ENCODE peak calls at places on chromosomes 4 and X, in seven cellular contexts. K is mucosa of descending colon, U is substantia nigra, Z is spleen, S is choroid plexus epithelial cell, Y is T-helper 2 cell, X is HT1080. D is an unnamed sample.

GRCh38 chr4:110020139-110020538 is 107.5 kb downstream of the EGF start:
- DNase-seq in Y (no peak), U (no peak), S (peak), K (no peak), Z (no peak), X (no peak), D (no peak)

GRCh38 chr4:111228874-111229273 is 606.0 kb upstream of the PITX2 start:
- DNase-seq in X (peak), U (no peak), Z (no peak), S (no peak), Y (no peak), K (no peak), D (no peak)

GRCh38 chr4:6561173-6561516 is 13.8 kb upstream of the MAN2B2 start:
- DNase-seq in Z (no peak), X (no peak), Y (no peak), U (no peak), S (peak), K (no peak), D (peak)

GRCh38 chr4:119729815-119730643 is 101.4 kb upstream of the PDE5A start:
- DNase-seq in Z (no peak), X (peak), S (peak), Y (no peak), U (no peak), K (peak), D (peak)

GRCh38 chr4:123667496-123667895 is 270.9 kb downstream of the SPRY1 start:
- DNase-seq in Z (no peak), U (no peak), Y (no peak), S (no peak), X (peak), K (no peak), D (peak)

GRCh38 chrX:134694935-134695334 is 36.7 kb upstream of the PLAC1 start:
- DNase-seq in U (no peak), S (no peak), Y (no peak), K (no peak), Z (no peak), X (no peak), D (no peak)

GRCh38 chrX:102067966-102068723 is 57.3 kb upstream of the TCEAL2 start:
- DNase-seq in Z (no peak), Y (peak), S (peak), U (no peak), X (no peak), K (peak), D (no peak)

GRCh38 chr4:87216469-87216868 is 3.9 kb downstream of the KLHL8 start:
- DNase-seq in X (no peak), K (no peak), S (no peak), Z (no peak), Y (no peak), U (no peak), D (no peak)

GRCh38 chr4:186342582-186342981 is 76.6 kb downstream of the F11 start:
- DNase-seq in S (no peak), X (peak), K (no peak), Z (no peak), U (no peak), Y (no peak), D (no peak)

GRCh38 chr4:185958094-185958493 is 110.9 kb upstream of the TLR3 start:
- DNase-seq in Z (no peak), U (no peak), S (no peak), Y (no peak), X (no peak), K (no peak), D (no peak)

GRCh38 chrX:21225643-21226042 is 148.6 kb upstream of the CNKSR2 start:
- DNase-seq in Y (no peak), X (peak), K (no peak), Z (no peak), S (no peak), U (no peak), D (no peak)

GRCh38 chr4:57110635-57111546 is 706 bp upstream of the IGFBP7 start:
- DNase-seq in Y (peak), Z (peak), K (peak), S (peak), X (peak), U (no peak), D (peak)

GRCh38 chrX:150159537-150159936 is 203.6 kb upstream of the MAMLD1 start:
- DNase-seq in X (no peak), S (no peak), U (no peak), Y (no peak), K (no peak), Z (no peak), D (no peak)

GRCh38 chr4:55066018-55066417 is 59.4 kb downstream of the KDR start:
- DNase-seq in X (no peak), Z (no peak), K (no peak), S (no peak), Y (no peak), U (no peak), D (no peak)

GRCh38 chr4:1598206-1598605 is 85.9 kb downstream of the FAM53A start:
- DNase-seq in K (no peak), Z (peak), S (no peak), Y (no peak), U (no peak), X (no peak), D (no peak)

GRCh38 chrX:129115104-129115503 is 408.2 kb downstream of the SMARCA1 start:
- DNase-seq in Z (no peak), S (peak), Y (peak), X (peak), K (peak), U (no peak), D (no peak)

GRCh38 chrX:152725409-152725808 is 8.1 kb downstream of the CSAG1 start:
- DNase-seq in Y (no peak), Z (peak), U (no peak), K (no peak), X (no peak), S (no peak), D (no peak)

GRCh38 chr4:67570537-67570936 is 12.0 kb downstream of the STAP1 start:
- DNase-seq in Y (no peak), S (no peak), K (no peak), X (no peak), U (no peak), Z (no peak), D (no peak)

GRCh38 chr4:76250962-76251361 is 559 bp upstream of the FAM47E start:
- DNase-seq in S (no peak), Y (peak), U (no peak), K (peak), Z (no peak), X (no peak), D (no peak)

GRCh38 chr4:165288639-165289428 is 38.6 kb upstream of the MSMO1 start:
- DNase-seq in U (no peak), S (peak), Y (peak), K (no peak), X (peak), Z (no peak), D (peak)

GRCh38 chrX:42290608-42291007 is 367.3 kb upstream of the CASK start:
- DNase-seq in S (peak), X (peak), Y (no peak), K (peak), U (no peak), Z (no peak), D (no peak)

GRCh38 chr4:38231626-38232025 is 271.4 kb downstream of the PTTG2 start:
- DNase-seq in Z (no peak), U (no peak), Y (no peak), K (peak), S (no peak), X (no peak), D (no peak)

GRCh38 chrX:57817302-57817701 is 93.0 kb downstream of the ZXDA start:
- DNase-seq in K (no peak), Z (no peak), Y (no peak), U (no peak), X (no peak), S (peak), D (no peak)

GRCh38 chr4:140150636-140150885 is 3.4 kb downstream of the MAML3 start:
- DNase-seq in Y (no peak), K (peak), S (no peak), X (no peak), Z (no peak), U (peak), D (no peak)

GRCh38 chr4:87848622-87849351 is 16.0 kb downstream of the MEPE start:
- DNase-seq in Z (no peak), K (peak), S (peak), Y (peak), U (peak), X (peak), D (no peak)

GRCh38 chr4:87853108-87853507 is 20.3 kb downstream of the MEPE start:
- DNase-seq in K (peak), U (no peak), Y (peak), S (peak), Z (no peak), X (peak), D (no peak)

GRCh38 chr4:156019238-156019637 is 65.6 kb upstream of the CTSO start:
- DNase-seq in U (no peak), Y (no peak), Z (no peak), K (no peak), S (no peak), X (no peak), D (no peak)

GRCh38 chr4:9735515-9735914 is 45.9 kb upstream of the DRD5 start:
- DNase-seq in U (no peak), Z (no peak), S (no peak), X (no peak), Y (no peak), K (no peak), D (no peak)

GRCh38 chr4:147103403-147103946 is 157.8 kb upstream of the TTC29 start:
- DNase-seq in X (peak), Y (no peak), U (no peak), Z (no peak), K (peak), S (peak), D (peak)